ENCODE peak calls at places on chromosomes 6 and 20, in four cellular contexts. One of them, this sample, is unnamed.
A peak's percentile ranks its signal among the peaks of the same experiment; 100 is the strongest.

GRCh38 chr6:25968769-25969168 is 6.2 kb downstream of the TRIM38 start:
- DNase-seq in HepG2: no peak
- DNase-seq in WTC11: no peak
- DNase-seq in K562: no peak
- DNase-seq in this sample: no peak

GRCh38 chr6:14700202-14700601 is 545.7 kb upstream of the JARID2 start:
- DNase-seq in HepG2: no peak
- DNase-seq in WTC11: no peak
- DNase-seq in K562: no peak
- DNase-seq in this sample: no peak

GRCh38 chr20:41005361-41005729 is 23.3 kb upstream of the TOP1 start:
- DNase-seq in HepG2: no peak
- DNase-seq in WTC11: no peak
- DNase-seq in K562: no peak
- DNase-seq in this sample: no peak

GRCh38 chr20:45320948-45321595 is 13.0 kb upstream of the MATN4 start:
- DNase-seq in HepG2: no peak
- DNase-seq in WTC11: no peak
- DNase-seq in K562: no peak
- DNase-seq in this sample: no peak

GRCh38 chr20:51978081-51978501 is 175.8 kb upstream of the SALL4 start:
- DNase-seq in HepG2: no peak
- DNase-seq in WTC11: no peak
- DNase-seq in K562: no peak
- DNase-seq in this sample: no peak

GRCh38 chr6:73134588-73134987 is 90.7 kb downstream of the KHDC1L start:
- DNase-seq in HepG2: peak; percentile 16
- DNase-seq in WTC11: peak; percentile 96
- DNase-seq in K562: peak; percentile 24
- DNase-seq in this sample: peak; percentile 11

GRCh38 chr20:44858959-44859358 is 26.5 kb upstream of the YWHAB start:
- DNase-seq in HepG2: no peak
- DNase-seq in WTC11: no peak
- DNase-seq in K562: peak; percentile 37
- DNase-seq in this sample: no peak

GRCh38 chr6:111766524-111766857 is 106.8 kb downstream of the FYN start:
- DNase-seq in HepG2: no peak
- DNase-seq in WTC11: no peak
- DNase-seq in K562: no peak
- DNase-seq in this sample: no peak

GRCh38 chr6:111263837-111264236 is 176.5 kb downstream of the SLC16A10 start:
- DNase-seq in HepG2: no peak
- DNase-seq in WTC11: no peak
- DNase-seq in K562: peak; percentile 18
- DNase-seq in this sample: no peak

GRCh38 chr6:17725083-17725482 is 18.4 kb upstream of the NUP153 start:
- DNase-seq in HepG2: peak; percentile 82
- DNase-seq in WTC11: peak; percentile 77
- DNase-seq in K562: peak; percentile 57
- DNase-seq in this sample: peak; percentile 47

GRCh38 chr20:45993197-45993951 is 15.3 kb upstream of the MMP9 start:
- DNase-seq in HepG2: peak; percentile 56
- DNase-seq in WTC11: no peak
- DNase-seq in K562: no peak
- DNase-seq in this sample: no peak

GRCh38 chr20:23257848-23258746 is 92.5 kb upstream of the NXT1 start:
- DNase-seq in HepG2: no peak
- DNase-seq in WTC11: no peak
- DNase-seq in K562: no peak
- DNase-seq in this sample: no peak

GRCh38 chr6:16450285-16450684 is 211.9 kb downstream of the GMPR start:
- DNase-seq in HepG2: no peak
- DNase-seq in WTC11: no peak
- DNase-seq in K562: no peak
- DNase-seq in this sample: no peak

GRCh38 chr6:159038914-159039884 is 5.6 kb downstream of the TAGAP start:
- DNase-seq in HepG2: no peak
- DNase-seq in WTC11: no peak
- DNase-seq in K562: no peak
- DNase-seq in this sample: no peak

GRCh38 chr6:139568956-139569538 is 194.6 kb upstream of the CITED2 start:
- DNase-seq in HepG2: no peak
- DNase-seq in WTC11: no peak
- DNase-seq in K562: no peak
- DNase-seq in this sample: no peak

GRCh38 chr6:144493035-144493910 is 208.1 kb downstream of the UTRN start:
- DNase-seq in HepG2: no peak
- DNase-seq in WTC11: no peak
- DNase-seq in K562: no peak
- DNase-seq in this sample: no peak

GRCh38 chr6:144500886-144501285 is 215.8 kb downstream of the UTRN start:
- DNase-seq in HepG2: no peak
- DNase-seq in WTC11: no peak
- DNase-seq in K562: no peak
- DNase-seq in this sample: no peak

GRCh38 chr6:144497650-144498049 is 212.5 kb downstream of the UTRN start:
- DNase-seq in HepG2: no peak
- DNase-seq in WTC11: no peak
- DNase-seq in K562: no peak
- DNase-seq in this sample: no peak
- TF ChIP-seq ELF4 in HepG2: no peak
- TF ChIP-seq ELF4 in WTC11: no peak
- TF ChIP-seq ELF4 in K562: no peak
- TF ChIP-seq ELF4 in this sample: no peak

DNA sequence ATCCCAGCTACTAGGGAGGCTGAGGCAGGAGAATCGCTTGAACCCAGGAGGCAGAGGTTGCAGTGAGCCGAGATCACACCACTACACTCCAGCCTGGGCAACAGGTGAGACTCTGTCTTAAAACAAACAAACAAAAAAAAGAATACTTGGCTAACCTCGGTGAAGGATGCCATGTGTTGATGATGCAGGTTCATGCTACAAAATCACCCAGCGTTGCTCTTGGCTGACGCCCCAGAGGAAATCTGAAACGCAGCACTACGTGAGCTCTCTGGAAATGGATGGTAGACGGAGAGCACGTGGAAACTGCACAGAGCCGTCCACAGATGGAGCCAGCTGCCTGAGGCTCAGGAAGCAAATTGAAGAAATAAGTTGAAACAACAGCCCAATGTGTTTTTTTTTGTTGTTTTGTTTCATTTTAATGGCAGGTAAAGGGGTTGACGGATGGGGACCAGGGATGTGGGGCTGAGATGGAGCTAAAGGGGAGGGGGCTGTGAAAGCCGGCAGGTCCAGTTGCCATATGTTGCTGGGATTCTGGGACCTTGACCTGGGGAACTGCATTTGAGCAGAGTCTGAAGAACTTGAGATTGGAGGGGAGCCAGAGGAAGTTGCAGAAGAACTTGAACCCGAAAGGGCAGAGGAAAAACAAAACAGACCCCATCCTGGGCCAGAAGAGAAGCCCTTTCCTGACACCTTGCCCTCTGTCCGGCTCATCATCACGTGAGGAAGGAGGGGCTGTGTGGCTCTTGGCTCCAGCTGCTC is 12.8 kb upstream of the MANBAL start:
- DNase-seq in HepG2: peak; percentile 49
- DNase-seq in WTC11: no peak
- DNase-seq in K562: no peak
- DNase-seq in this sample: no peak
- TF ChIP-seq ELF4 in HepG2: no peak
- TF ChIP-seq ELF4 in WTC11: no peak
- TF ChIP-seq ELF4 in K562: no peak
- TF ChIP-seq ELF4 in this sample: no peak

GRCh38 chr6:41011673-41012072 is 27.3 kb downstream of the UNC5CL start:
- DNase-seq in HepG2: no peak
- DNase-seq in WTC11: no peak
- DNase-seq in K562: no peak
- DNase-seq in this sample: no peak

GRCh38 chr6:41014780-41015179 is 24.2 kb downstream of the UNC5CL start:
- DNase-seq in HepG2: no peak
- DNase-seq in WTC11: no peak
- DNase-seq in K562: no peak
- DNase-seq in this sample: no peak

GRCh38 chr6:41008011-41008410 is 31.0 kb downstream of the UNC5CL start:
- DNase-seq in HepG2: no peak
- DNase-seq in WTC11: no peak
- DNase-seq in K562: no peak
- DNase-seq in this sample: no peak

GRCh38 chr6:41013473-41014153 is 25.4 kb downstream of the UNC5CL start:
- DNase-seq in HepG2: no peak
- DNase-seq in WTC11: no peak
- DNase-seq in K562: no peak
- DNase-seq in this sample: no peak

GRCh38 chr6:41009669-41010068 is 29.4 kb downstream of the UNC5CL start:
- DNase-seq in HepG2: no peak
- DNase-seq in WTC11: no peak
- DNase-seq in K562: no peak
- DNase-seq in this sample: no peak
- TF ChIP-seq ELF4 in HepG2: no peak
- TF ChIP-seq ELF4 in WTC11: no peak
- TF ChIP-seq ELF4 in K562: no peak
- TF ChIP-seq ELF4 in this sample: no peak

DNA sequence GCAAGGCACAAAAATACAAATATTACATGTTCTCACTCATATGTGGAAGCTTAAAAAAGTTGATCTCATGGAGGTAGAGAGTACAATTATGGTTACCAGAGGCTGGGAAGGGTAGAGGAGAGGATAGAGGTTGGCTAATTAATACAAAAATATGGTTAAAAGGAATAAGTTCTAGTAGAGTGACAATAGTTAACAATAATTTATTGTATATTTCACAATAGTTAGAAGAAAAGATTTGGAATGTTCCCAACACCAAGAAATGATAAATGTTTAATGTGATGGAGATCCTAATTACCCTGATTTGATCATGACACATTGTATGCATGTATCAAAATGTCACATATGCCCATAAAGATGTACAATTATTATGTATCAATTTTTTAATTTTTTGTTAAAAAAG is 1.8 kb downstream of the ALDH8A1 start:
- DNase-seq in HepG2: no peak
- DNase-seq in WTC11: no peak
- DNase-seq in K562: no peak
- DNase-seq in this sample: no peak
- TF ChIP-seq ELF4 in HepG2: no peak
- TF ChIP-seq ELF4 in WTC11: no peak
- TF ChIP-seq ELF4 in K562: no peak
- TF ChIP-seq ELF4 in this sample: no peak

GRCh38 chr6:157106487-157106886 is 216.8 kb downstream of the TMEM242 start:
- DNase-seq in HepG2: no peak
- DNase-seq in WTC11: no peak
- DNase-seq in K562: no peak
- DNase-seq in this sample: no peak
- TF ChIP-seq ELF4 in HepG2: no peak
- TF ChIP-seq ELF4 in WTC11: no peak
- TF ChIP-seq ELF4 in K562: no peak
- TF ChIP-seq ELF4 in this sample: no peak